ENCODE peak calls at places on chromosome 22, in four cellular contexts. H is GM12878, A is HL-60, R is K562. Q is an unnamed sample.

GRCh38 chr22:24125942-24126341 is 55.3 kb upstream of the SUSD2 start:
- DNase-seq in A (no peak), R (no peak), H (no peak), Q (no peak)

GRCh38 chr22:23516304-23516703 is 63.8 kb downstream of the IGLL1 start:
- DNase-seq in A (no peak), R (no peak), H (no peak), Q (no peak)

GRCh38 chr22:33922268-33922667 is 2.0 kb upstream of the LARGE1 start:
- DNase-seq in H (no peak), A (no peak), R (no peak), Q (no peak)

GRCh38 chr22:50293441-50294318 is 13.8 kb downstream of the PLXNB2 start:
- DNase-seq in H (no peak), R (no peak), A (no peak), Q (no peak)

GRCh38 chr22:23984430-23984829 is 4.5 kb downstream of the GSTT2 start:
- DNase-seq in R (no peak), A (peak; percentile 40), H (no peak), Q (no peak)

GRCh38 chr22:28381427-28382167 is 298.0 kb downstream of the TTC28 start:
- DNase-seq in H (no peak), A (no peak), R (no peak), Q (no peak)

GRCh38 chr22:21919526-21920307 is 32.9 kb downstream of the PPM1F start:
- DNase-seq in A (no peak), R (no peak), H (no peak), Q (no peak)

GRCh38 chr22:38124236-38124974 is 13.9 kb upstream of the BAIAP2L2 start:
- DNase-seq in R (no peak), A (no peak), H (no peak), Q (no peak)

GRCh38 chr22:48402591-48403031 is 1425.1 kb downstream of the BRD1 start:
- DNase-seq in A (no peak), R (no peak), H (no peak), Q (no peak)

GRCh38 chr22:43923631-43924548 is at the start of gene PNPLA3:
- DNase-seq in H (no peak), A (peak; percentile 45), R (peak; percentile 96), Q (peak; percentile 85)

GRCh38 chr22:31948002-31948401 is 3.7 kb downstream of the YWHAH start:
- DNase-seq in H (no peak), A (no peak), R (no peak), Q (no peak)

GRCh38 chr22:38471237-38471636 is 3.3 kb downstream of the KDELR3 start:
- DNase-seq in R (no peak), H (no peak), A (no peak), Q (no peak)

GRCh38 chr22:19337137-19337536 is 45.6 kb upstream of the CLTCL1 start:
- DNase-seq in A (no peak), H (no peak), R (no peak), Q (no peak)

GRCh38 chr22:12601870-12602779 is 2925.9 kb upstream of the OR11H1 start:
- DNase-seq in R (peak; percentile 80), H (no peak), A (no peak), Q (no peak)

GRCh38 chr22:24323695-24324094 is 53.1 kb downstream of the SPECC1L start:
- DNase-seq in A (no peak), R (no peak), H (no peak), Q (no peak)

GRCh38 chr22:18012528-18012927 is 11.8 kb downstream of the MICAL3 start:
- DNase-seq in A (no peak), R (no peak), H (no peak), Q (no peak)

GRCh38 chr22:47215851-47216250 is 453.4 kb downstream of the TBC1D22A start:
- DNase-seq in A (no peak), H (no peak), R (no peak), Q (no peak)

GRCh38 chr22:19179472-19180048 is 1.0 kb upstream of the SLC25A1 start:
- DNase-seq in H (peak; percentile 28), R (peak; percentile 93), A (peak; percentile 75), Q (peak; percentile 79)

GRCh38 chr22:36741204-36741793 is 34.6 kb downstream of the IFT27 start:
- DNase-seq in A (no peak), R (peak; percentile 64), H (no peak), Q (no peak)

GRCh38 chr22:22944268-22944985 is 56.8 kb downstream of the IGLL5 start:
- DNase-seq in H (no peak), A (no peak), R (no peak), Q (no peak)

GRCh38 chr22:49527611-49528419 is 299.9 kb downstream of the BRD1 start:
- DNase-seq in A (peak; percentile 52), H (no peak), R (no peak), Q (no peak)

GRCh38 chr22:39883057-39883456 is 10.5 kb downstream of the ENTHD1 start:
- DNase-seq in R (no peak), H (no peak), A (no peak), Q (no peak)

GRCh38 chr22:21949948-21950347 is 2.7 kb downstream of the PPM1F start:
- DNase-seq in H (no peak), R (no peak), A (no peak), Q (no peak)

GRCh38 chr22:48663297-48663696 is 1164.4 kb downstream of the BRD1 start:
- DNase-seq in H (no peak), R (peak; percentile 55), A (no peak), Q (no peak)

GRCh38 chr22:17893900-17894299 is 119.6 kb upstream of the BID start:
- DNase-seq in H (no peak), A (no peak), R (no peak), Q (no peak)

GRCh38 chr22:44182591-44183588 is 2.2 kb downstream of the PARVG start:
- DNase-seq in R (no peak), H (no peak), A (peak; percentile 96), Q (peak; percentile 49)

GRCh38 chr22:41448189-41448808 is 1.7 kb upstream of the TOB2 start:
- DNase-seq in H (peak; percentile 99), R (peak; percentile 62), A (peak; percentile 99), Q (peak; percentile 79)

GRCh38 chr22:41446639-41447434 is at the start of gene TOB2:
- DNase-seq in H (peak; percentile 71), R (peak; percentile 74), A (peak; percentile 94), Q (peak; percentile 62)

GRCh38 chr22:41446057-41446501 is 522 bp downstream of the TOB2 start:
- DNase-seq in A (peak; percentile 28), H (no peak), R (peak; percentile 39), Q (no peak)

GRCh38 chr22:41449321-41449720 is 2.7 kb upstream of the TOB2 start:
- DNase-seq in A (peak; percentile 30), R (no peak), H (no peak), Q (no peak)

DNA sequence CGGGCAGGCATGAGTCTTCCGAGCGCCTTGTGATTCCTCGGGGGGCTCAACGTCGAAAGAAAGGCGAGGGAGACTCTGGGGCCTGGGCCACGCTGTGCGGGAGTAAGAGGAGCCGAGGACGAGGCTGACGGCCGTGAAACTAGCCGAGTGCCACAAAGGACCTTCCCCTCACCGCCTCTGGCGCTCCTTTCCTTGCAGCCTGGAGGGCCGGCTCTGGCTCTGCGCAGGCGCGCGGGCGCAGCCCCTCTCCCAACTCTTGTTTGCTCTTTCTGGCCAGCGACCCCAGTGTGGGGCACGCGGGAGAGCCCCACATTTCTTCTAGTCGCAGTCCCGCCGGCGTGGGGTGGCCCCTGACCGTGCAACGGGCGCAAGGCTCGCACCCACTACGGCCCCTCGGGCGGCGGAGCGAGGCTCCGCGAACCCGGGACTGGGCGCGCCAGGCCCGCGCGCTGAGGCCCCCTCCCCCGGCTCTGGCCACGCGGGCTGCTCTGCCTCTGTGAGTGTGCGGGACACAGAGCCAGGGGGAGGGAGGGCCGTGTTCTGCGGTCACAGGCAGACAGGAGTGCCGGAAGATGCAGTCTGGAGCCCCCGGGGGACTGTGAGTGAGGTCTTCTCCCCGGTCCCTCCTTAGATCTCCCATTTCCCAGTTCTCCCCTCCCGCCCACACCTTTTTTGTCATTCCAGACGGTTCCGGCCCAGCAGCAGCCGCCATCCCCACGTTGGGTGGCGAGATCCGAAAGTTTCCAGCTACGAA is 1.0 kb upstream of the TOB2 start:
- DNase-seq in R (peak; percentile 36), A (peak; percentile 78), H (no peak), Q (no peak)
- TF ChIP-seq POLR2AphosphoS5 in R (no peak), A (no peak), H (peak; percentile 24), Q (no peak)

DNA sequence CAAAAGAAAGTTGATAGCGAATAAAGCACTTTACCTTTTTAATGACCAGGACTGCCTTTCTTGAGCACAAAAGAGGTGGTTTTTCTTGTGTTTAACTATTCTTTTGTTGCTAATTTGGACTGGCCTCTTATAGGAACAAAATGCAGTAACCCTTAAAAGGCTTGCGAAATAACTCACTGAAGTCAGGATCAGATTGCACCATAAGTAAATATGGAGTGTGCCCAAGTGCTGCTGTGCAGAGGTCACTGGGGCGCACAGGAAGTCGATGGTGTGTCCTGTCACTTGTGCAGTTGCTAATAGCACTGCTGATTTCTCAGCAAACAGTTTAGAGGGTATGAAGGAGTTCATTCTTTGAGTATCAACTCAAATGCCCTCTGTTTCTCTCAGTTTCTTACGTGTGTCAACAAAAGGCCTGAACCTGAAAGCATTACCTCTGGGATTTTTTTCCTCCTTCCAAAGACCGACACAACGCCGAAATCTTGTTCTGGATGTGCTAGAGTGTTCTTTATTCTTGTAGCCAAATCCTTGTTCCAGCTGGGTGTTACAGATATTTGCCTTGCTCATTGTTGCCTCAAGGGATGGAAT is 71.3 kb downstream of the ATXN10 start:
- DNase-seq in R (no peak), A (peak; percentile 72), H (no peak), Q (no peak)
- TF ChIP-seq SPI1 in R (no peak), A (no peak), H (no peak), Q (no peak)

DNA sequence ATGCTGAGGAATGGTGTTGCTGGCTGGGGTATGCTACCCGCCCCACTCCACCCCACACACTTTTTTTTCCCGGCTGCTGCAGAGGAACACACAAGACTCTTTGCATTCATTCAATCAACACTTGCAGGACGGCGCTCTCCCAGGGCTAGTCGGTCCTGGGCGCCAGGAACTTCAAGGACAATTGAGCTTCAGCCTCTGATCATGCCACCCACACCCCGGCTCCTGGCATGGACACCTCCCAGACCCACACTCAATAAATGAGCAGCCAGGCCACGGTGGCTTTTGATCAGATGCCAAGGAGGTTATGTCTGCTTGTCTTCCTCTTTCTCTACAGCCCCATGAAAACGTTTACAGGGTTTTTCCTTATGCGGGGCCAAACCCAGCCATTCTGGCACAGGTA is 19.8 kb downstream of the TPST2 start:
- DNase-seq in H (no peak), R (no peak), A (peak; percentile 51), Q (no peak)
- TF ChIP-seq POLR2AphosphoS5 in H (no peak), R (no peak), A (no peak), Q (no peak)

GRCh38 chr22:42286205-42286604 is 15.8 kb upstream of the TCF20 start:
- DNase-seq in A (peak; percentile 71), R (no peak), H (no peak), Q (no peak)
- TF ChIP-seq SPI1 in A (peak; percentile 73), R (no peak), H (peak; percentile 3), Q (no peak)

GRCh38 chr22:30272781-30273180 is 6.1 kb upstream of the OSM start:
- DNase-seq in R (no peak), H (no peak), A (no peak), Q (no peak)

GRCh38 chr22:30275625-30276024 is 9.0 kb upstream of the OSM start:
- DNase-seq in A (no peak), H (no peak), R (peak; percentile 28), Q (no peak)

GRCh38 chr22:30274061-30274812 is 7.6 kb upstream of the OSM start:
- DNase-seq in A (no peak), H (no peak), R (no peak), Q (no peak)

GRCh38 chr22:30270841-30271240 is 4.2 kb upstream of the OSM start:
- DNase-seq in A (peak; percentile 90), H (no peak), R (peak; percentile 59), Q (no peak)

GRCh38 chr22:30273196-30273595 is 6.5 kb upstream of the OSM start:
- DNase-seq in H (no peak), R (no peak), A (peak; percentile 90), Q (no peak)
- TF ChIP-seq POLR2AphosphoS5 in H (no peak), R (no peak), A (peak; percentile 68), Q (no peak)